ENCODE peak calls at places on chromosomes 5 and 9, in ten cellular contexts. One of them, this sample, is unnamed.

GRCh38 chr5:1007221-1007680 is 1.4 kb upstream of the NKD2 start:
- DNase-seq in BJ: no peak
- DNase-seq in NCI-H2081: no peak
- DNase-seq in effector memory CD8-positive, alpha-beta T cell: no peak
- DNase-seq in GM12892: no peak
- DNase-seq in HEK293T: no peak
- DNase-seq in psoas muscle: no peak
- DNase-seq in GM19239: no peak
- DNase-seq in GM13976: no peak
- DNase-seq in NB4: peak
- DNase-seq in this sample: no peak

GRCh38 chr5:27241564-27242257 is 203.3 kb upstream of the CDH9 start:
- DNase-seq in BJ: peak
- DNase-seq in NCI-H2081: no peak
- DNase-seq in effector memory CD8-positive, alpha-beta T cell: no peak
- DNase-seq in GM12892: no peak
- DNase-seq in HEK293T: no peak
- DNase-seq in psoas muscle: no peak
- DNase-seq in GM19239: no peak
- DNase-seq in GM13976: no peak
- DNase-seq in NB4: peak
- DNase-seq in this sample: no peak

GRCh38 chr5:94499806-94500205 is 118.6 kb downstream of the KIAA0825 start:
- DNase-seq in BJ: no peak
- DNase-seq in NCI-H2081: no peak
- DNase-seq in effector memory CD8-positive, alpha-beta T cell: no peak
- DNase-seq in GM12892: no peak
- DNase-seq in HEK293T: no peak
- DNase-seq in psoas muscle: no peak
- DNase-seq in GM19239: no peak
- DNase-seq in GM13976: no peak
- DNase-seq in NB4: no peak
- DNase-seq in this sample: no peak

GRCh38 chr5:10689391-10690081 is 71.5 kb downstream of the DAP start:
- DNase-seq in BJ: no peak
- DNase-seq in NCI-H2081: peak
- DNase-seq in effector memory CD8-positive, alpha-beta T cell: no peak
- DNase-seq in GM12892: no peak
- DNase-seq in HEK293T: peak
- DNase-seq in psoas muscle: no peak
- DNase-seq in GM19239: no peak
- DNase-seq in GM13976: peak
- DNase-seq in NB4: peak
- DNase-seq in this sample: peak

GRCh38 chr5:33465120-33465519 is 24.4 kb downstream of the TARS1 start:
- DNase-seq in BJ: no peak
- DNase-seq in NCI-H2081: no peak
- DNase-seq in effector memory CD8-positive, alpha-beta T cell: no peak
- DNase-seq in GM12892: no peak
- DNase-seq in HEK293T: no peak
- DNase-seq in psoas muscle: no peak
- DNase-seq in GM19239: no peak
- DNase-seq in GM13976: no peak
- DNase-seq in NB4: no peak
- DNase-seq in this sample: no peak

GRCh38 chr5:13234-13633 is 78.7 kb upstream of the PLEKHG4B start:
- DNase-seq in BJ: no peak
- DNase-seq in NCI-H2081: no peak
- DNase-seq in effector memory CD8-positive, alpha-beta T cell: no peak
- DNase-seq in GM12892: no peak
- DNase-seq in HEK293T: no peak
- DNase-seq in psoas muscle: no peak
- DNase-seq in GM19239: no peak
- DNase-seq in GM13976: no peak
- DNase-seq in NB4: no peak
- DNase-seq in this sample: no peak

GRCh38 chr5:135551593-135552447 is 16.1 kb upstream of the NEUROG1 start:
- DNase-seq in BJ: no peak
- DNase-seq in NCI-H2081: peak
- DNase-seq in effector memory CD8-positive, alpha-beta T cell: peak
- DNase-seq in GM12892: peak
- DNase-seq in HEK293T: peak
- DNase-seq in psoas muscle: peak
- DNase-seq in GM19239: peak
- DNase-seq in GM13976: peak
- DNase-seq in NB4: peak
- DNase-seq in this sample: peak

GRCh38 chr5:107428303-107428761 is 242.4 kb downstream of the EFNA5 start:
- DNase-seq in BJ: no peak
- DNase-seq in NCI-H2081: no peak
- DNase-seq in effector memory CD8-positive, alpha-beta T cell: no peak
- DNase-seq in GM12892: no peak
- DNase-seq in HEK293T: no peak
- DNase-seq in psoas muscle: no peak
- DNase-seq in GM19239: no peak
- DNase-seq in GM13976: no peak
- DNase-seq in NB4: no peak
- DNase-seq in this sample: no peak

GRCh38 chr5:15267966-15268365 is 232.0 kb upstream of the FBXL7 start:
- DNase-seq in BJ: no peak
- DNase-seq in NCI-H2081: no peak
- DNase-seq in effector memory CD8-positive, alpha-beta T cell: no peak
- DNase-seq in GM12892: no peak
- DNase-seq in HEK293T: no peak
- DNase-seq in psoas muscle: no peak
- DNase-seq in GM19239: no peak
- DNase-seq in GM13976: no peak
- DNase-seq in NB4: no peak
- DNase-seq in this sample: no peak

GRCh38 chr5:125597338-125597737 is 825.9 kb upstream of the GRAMD2B start:
- DNase-seq in BJ: peak
- DNase-seq in NCI-H2081: no peak
- DNase-seq in effector memory CD8-positive, alpha-beta T cell: no peak
- DNase-seq in GM12892: no peak
- DNase-seq in HEK293T: no peak
- DNase-seq in psoas muscle: no peak
- DNase-seq in GM19239: no peak
- DNase-seq in GM13976: no peak
- DNase-seq in NB4: no peak
- DNase-seq in this sample: no peak

GRCh38 chr9:73444821-73445220 is 293.2 kb downstream of the ANXA1 start:
- DNase-seq in BJ: no peak
- DNase-seq in NCI-H2081: no peak
- DNase-seq in effector memory CD8-positive, alpha-beta T cell: no peak
- DNase-seq in GM12892: no peak
- DNase-seq in HEK293T: no peak
- DNase-seq in psoas muscle: no peak
- DNase-seq in GM19239: no peak
- DNase-seq in GM13976: no peak
- DNase-seq in NB4: no peak
- DNase-seq in this sample: no peak

GRCh38 chr9:124941689-124942561 is 1.0 kb upstream of the GOLGA1 start:
- DNase-seq in BJ: no peak
- DNase-seq in NCI-H2081: peak
- DNase-seq in effector memory CD8-positive, alpha-beta T cell: peak
- DNase-seq in GM12892: no peak
- DNase-seq in HEK293T: peak
- DNase-seq in psoas muscle: peak
- DNase-seq in GM19239: no peak
- DNase-seq in GM13976: no peak
- DNase-seq in NB4: peak
- DNase-seq in this sample: peak

GRCh38 chr9:124009835-124010226 is 1.7 kb upstream of the LHX2 start:
- DNase-seq in BJ: no peak
- DNase-seq in NCI-H2081: no peak
- DNase-seq in effector memory CD8-positive, alpha-beta T cell: no peak
- DNase-seq in GM12892: no peak
- DNase-seq in HEK293T: no peak
- DNase-seq in psoas muscle: no peak
- DNase-seq in GM19239: no peak
- DNase-seq in GM13976: peak
- DNase-seq in NB4: no peak
- DNase-seq in this sample: no peak

GRCh38 chr5:159178978-159179377 is 30.4 kb downstream of the RNF145 start:
- DNase-seq in BJ: peak
- DNase-seq in NCI-H2081: no peak
- DNase-seq in effector memory CD8-positive, alpha-beta T cell: no peak
- DNase-seq in GM12892: no peak
- DNase-seq in HEK293T: no peak
- DNase-seq in psoas muscle: no peak
- DNase-seq in GM19239: no peak
- DNase-seq in GM13976: no peak
- DNase-seq in NB4: peak
- DNase-seq in this sample: no peak

GRCh38 chr9:13278368-13279246 is 885 bp downstream of the MPDZ start:
- DNase-seq in BJ: no peak
- DNase-seq in NCI-H2081: peak
- DNase-seq in effector memory CD8-positive, alpha-beta T cell: no peak
- DNase-seq in GM12892: no peak
- DNase-seq in HEK293T: peak
- DNase-seq in psoas muscle: peak
- DNase-seq in GM19239: no peak
- DNase-seq in GM13976: peak
- DNase-seq in NB4: no peak
- DNase-seq in this sample: peak

GRCh38 chr5:124744170-124744911 is 2.1 kb downstream of the ZNF608 start:
- DNase-seq in BJ: no peak
- DNase-seq in NCI-H2081: peak
- DNase-seq in effector memory CD8-positive, alpha-beta T cell: no peak
- DNase-seq in GM12892: no peak
- DNase-seq in HEK293T: no peak
- DNase-seq in psoas muscle: peak
- DNase-seq in GM19239: no peak
- DNase-seq in GM13976: no peak
- DNase-seq in NB4: no peak
- DNase-seq in this sample: no peak

GRCh38 chr9:137174722-137175293 is 3.0 kb upstream of the TMEM210 start:
- DNase-seq in BJ: no peak
- DNase-seq in NCI-H2081: no peak
- DNase-seq in effector memory CD8-positive, alpha-beta T cell: no peak
- DNase-seq in GM12892: no peak
- DNase-seq in HEK293T: no peak
- DNase-seq in psoas muscle: no peak
- DNase-seq in GM19239: no peak
- DNase-seq in GM13976: no peak
- DNase-seq in NB4: no peak
- DNase-seq in this sample: no peak

GRCh38 chr9:72843525-72844439 is 109.1 kb downstream of the ALDH1A1 start:
- DNase-seq in BJ: no peak
- DNase-seq in NCI-H2081: no peak
- DNase-seq in effector memory CD8-positive, alpha-beta T cell: no peak
- DNase-seq in GM12892: no peak
- DNase-seq in HEK293T: peak
- DNase-seq in psoas muscle: no peak
- DNase-seq in GM19239: no peak
- DNase-seq in GM13976: no peak
- DNase-seq in NB4: no peak
- DNase-seq in this sample: no peak

GRCh38 chr5:91937121-91937520 is 554.0 kb upstream of the ARRDC3 start:
- DNase-seq in BJ: no peak
- DNase-seq in NCI-H2081: no peak
- DNase-seq in effector memory CD8-positive, alpha-beta T cell: no peak
- DNase-seq in GM12892: no peak
- DNase-seq in HEK293T: no peak
- DNase-seq in psoas muscle: no peak
- DNase-seq in GM19239: no peak
- DNase-seq in GM13976: no peak
- DNase-seq in NB4: no peak
- DNase-seq in this sample: no peak

GRCh38 chr5:126009566-126009965 is 413.6 kb upstream of the GRAMD2B start:
- DNase-seq in BJ: no peak
- DNase-seq in NCI-H2081: no peak
- DNase-seq in effector memory CD8-positive, alpha-beta T cell: no peak
- DNase-seq in GM12892: no peak
- DNase-seq in HEK293T: no peak
- DNase-seq in psoas muscle: no peak
- DNase-seq in GM19239: no peak
- DNase-seq in GM13976: no peak
- DNase-seq in NB4: no peak
- DNase-seq in this sample: no peak

GRCh38 chr5:139700711-139701693 is 52.9 kb downstream of the CXXC5 start:
- DNase-seq in BJ: no peak
- DNase-seq in NCI-H2081: no peak
- DNase-seq in effector memory CD8-positive, alpha-beta T cell: no peak
- DNase-seq in GM12892: no peak
- DNase-seq in HEK293T: no peak
- DNase-seq in psoas muscle: no peak
- DNase-seq in GM19239: no peak
- DNase-seq in GM13976: no peak
- DNase-seq in NB4: peak
- DNase-seq in this sample: peak

GRCh38 chr5:2524620-2525019 is 226.9 kb downstream of the IRX2 start:
- DNase-seq in BJ: no peak
- DNase-seq in NCI-H2081: no peak
- DNase-seq in effector memory CD8-positive, alpha-beta T cell: no peak
- DNase-seq in GM12892: no peak
- DNase-seq in HEK293T: no peak
- DNase-seq in psoas muscle: no peak
- DNase-seq in GM19239: no peak
- DNase-seq in GM13976: no peak
- DNase-seq in NB4: no peak
- DNase-seq in this sample: no peak

GRCh38 chr5:106875591-106876297 is 795.0 kb downstream of the EFNA5 start:
- DNase-seq in BJ: no peak
- DNase-seq in NCI-H2081: no peak
- DNase-seq in effector memory CD8-positive, alpha-beta T cell: no peak
- DNase-seq in GM12892: no peak
- DNase-seq in HEK293T: no peak
- DNase-seq in psoas muscle: no peak
- DNase-seq in GM19239: no peak
- DNase-seq in GM13976: peak
- DNase-seq in NB4: peak
- DNase-seq in this sample: no peak

GRCh38 chr5:172678902-172679301 is 37.8 kb downstream of the NEURL1B start:
- DNase-seq in BJ: no peak
- DNase-seq in NCI-H2081: no peak
- DNase-seq in effector memory CD8-positive, alpha-beta T cell: no peak
- DNase-seq in GM12892: no peak
- DNase-seq in HEK293T: no peak
- DNase-seq in psoas muscle: no peak
- DNase-seq in GM19239: no peak
- DNase-seq in GM13976: no peak
- DNase-seq in NB4: no peak
- DNase-seq in this sample: no peak

GRCh38 chr9:10252174-10252573 is 360.6 kb downstream of the PTPRD start:
- DNase-seq in BJ: no peak
- DNase-seq in NCI-H2081: no peak
- DNase-seq in effector memory CD8-positive, alpha-beta T cell: no peak
- DNase-seq in GM12892: no peak
- DNase-seq in HEK293T: no peak
- DNase-seq in psoas muscle: no peak
- DNase-seq in GM19239: no peak
- DNase-seq in GM13976: no peak
- DNase-seq in NB4: no peak
- DNase-seq in this sample: no peak

GRCh38 chr9:116087246-116087645 is 66.3 kb upstream of the PAPPA start:
- DNase-seq in BJ: no peak
- DNase-seq in NCI-H2081: peak
- DNase-seq in effector memory CD8-positive, alpha-beta T cell: no peak
- DNase-seq in GM12892: no peak
- DNase-seq in HEK293T: no peak
- DNase-seq in psoas muscle: peak
- DNase-seq in GM19239: no peak
- DNase-seq in GM13976: no peak
- DNase-seq in NB4: peak
- DNase-seq in this sample: no peak

GRCh38 chr5:91160751-91161285 is 222.3 kb downstream of the ARRDC3 start:
- DNase-seq in BJ: no peak
- DNase-seq in NCI-H2081: no peak
- DNase-seq in effector memory CD8-positive, alpha-beta T cell: no peak
- DNase-seq in GM12892: no peak
- DNase-seq in HEK293T: no peak
- DNase-seq in psoas muscle: no peak
- DNase-seq in GM19239: no peak
- DNase-seq in GM13976: no peak
- DNase-seq in NB4: no peak
- DNase-seq in this sample: no peak

GRCh38 chr5:998975-999501 is 9.6 kb upstream of the NKD2 start:
- DNase-seq in BJ: no peak
- DNase-seq in NCI-H2081: no peak
- DNase-seq in effector memory CD8-positive, alpha-beta T cell: no peak
- DNase-seq in GM12892: no peak
- DNase-seq in HEK293T: no peak
- DNase-seq in psoas muscle: no peak
- DNase-seq in GM19239: no peak
- DNase-seq in GM13976: no peak
- DNase-seq in NB4: no peak
- DNase-seq in this sample: no peak